ENCODE peak calls at places on chromosomes 3 and 15, in five cellular contexts. D is transverse colon, C is AG10803, L is choroid plexus epithelial cell, Y is NB4. R is an unnamed sample.
A peak's percentile ranks its signal among the peaks of the same experiment; 100 is the strongest.

GRCh38 chr3:77042892-77043291 is 3.0 kb downstream of the ROBO2 start:
- DNase-seq in D (no peak), C (no peak), L (peak; percentile 16), Y (no peak), R (no peak)

GRCh38 chr3:120608506-120608905 is 12.4 kb downstream of the NDUFB4 start:
- DNase-seq in D (no peak), C (no peak), L (no peak), Y (no peak), R (no peak)

GRCh38 chr3:146093928-146094327 is 67.1 kb downstream of the PLOD2 start:
- DNase-seq in D (no peak), C (peak; percentile 18), L (peak; percentile 66), Y (no peak), R (peak; percentile 38)

GRCh38 chr15:33292718-33293307 is 18.0 kb upstream of the RYR3 start:
- DNase-seq in D (peak; percentile 28), C (peak; percentile 50), L (peak; percentile 79), Y (peak; percentile 60), R (peak; percentile 56)

GRCh38 chr15:92394327-92395175 is 870 bp downstream of the ST8SIA2 start:
- DNase-seq in D (no peak), C (no peak), L (no peak), Y (no peak), R (no peak)

GRCh38 chr3:8709801-8710524 is 23.6 kb upstream of the CAV3 start:
- DNase-seq in D (no peak), C (no peak), L (no peak), Y (no peak), R (no peak)

GRCh38 chr15:55514414-55514850 is 6.4 kb upstream of the DNAAF4 start:
- DNase-seq in D (no peak), C (no peak), L (no peak), Y (no peak), R (no peak)

GRCh38 chr15:62958528-62958927 is 84.0 kb upstream of the TPM1 start:
- DNase-seq in D (no peak), C (peak; percentile 74), L (no peak), Y (no peak), R (peak; percentile 37)

GRCh38 chr15:88166330-88166993 is 90.1 kb downstream of the NTRK3 start:
- DNase-seq in D (no peak), C (no peak), L (peak; percentile 2), Y (peak; percentile 57), R (peak; percentile 29)

GRCh38 chr3:195270350-195271115 is 426 bp downstream of the XXYLT1 start:
- DNase-seq in D (peak; percentile 79), C (peak; percentile 25), L (peak; percentile 82), Y (peak; percentile 80), R (peak; percentile 68)

GRCh38 chr15:98651581-98652220 is 3.4 kb downstream of the IGF1R start:
- DNase-seq in D (no peak), C (no peak), L (peak; percentile 51), Y (peak; percentile 19), R (peak; percentile 64)

GRCh38 chr15:90091156-90091931 is 10.9 kb downstream of the IDH2 start:
- DNase-seq in D (no peak), C (no peak), L (no peak), Y (no peak), R (no peak)

GRCh38 chr15:61393949-61394348 is 164.8 kb upstream of the RORA start:
- DNase-seq in D (no peak), C (no peak), L (peak; percentile 24), Y (no peak), R (no peak)

GRCh38 chr3:18513091-18513490 is 88.0 kb upstream of the SATB1 start:
- DNase-seq in D (no peak), C (no peak), L (no peak), Y (no peak), R (no peak)

GRCh38 chr3:34183581-34184313 is 385.3 kb downstream of the PDCD6IP start:
- DNase-seq in D (no peak), C (no peak), L (no peak), Y (no peak), R (no peak)

GRCh38 chr3:11727207-11727606 is 83.5 kb upstream of the VGLL4 start:
- DNase-seq in D (no peak), C (peak; percentile 23), L (peak; percentile 33), Y (no peak), R (no peak)

GRCh38 chr3:158700559-158700958 is 28.1 kb upstream of the LXN start:
- DNase-seq in D (no peak), C (no peak), L (no peak), Y (no peak), R (peak; percentile 89)
- TF ChIP-seq CTCF in D (no peak), C (no peak), L (no peak), Y (no peak), R (no peak)

GRCh38 chr3:102089904-102090492 is 240.7 kb downstream of the NFKBIZ start:
- DNase-seq in D (peak; percentile 38), C (peak; percentile 54), L (peak; percentile 86), Y (no peak), R (peak; percentile 55)
- H3K4me3 ChIP-seq in D (no peak overlapping the region), C (no peak overlapping the region), L (no peak overlapping the region), Y (no peak overlapping the region), R (no peak overlapping the region)

GRCh38 chr15:84862214-84862975 is 22.1 kb upstream of the SLC28A1 start:
- DNase-seq in D (no peak), C (no peak), L (no peak), Y (no peak), R (no peak)
- TF ChIP-seq CTCF in D (no peak), C (peak; percentile 8), L (no peak), Y (no peak), R (no peak)

GRCh38 chr15:84599906-84600305 is 903 bp upstream of the ZSCAN2 start:
- DNase-seq in D (no peak), C (no peak), L (no peak), Y (no peak), R (no peak)
- H3K4me3 ChIP-seq in D (no peak overlapping the region), C (peak overlapping the region; percentile 44), L (no peak overlapping the region), Y (no peak overlapping the region), R (peak overlapping the region; percentile 51)

GRCh38 chr15:43883571-43883970 is 56.8 kb downstream of the WDR76 start:
- DNase-seq in D (no peak), C (no peak), L (no peak), Y (no peak), R (no peak)

GRCh38 chr15:43878466-43878865 is 51.7 kb downstream of the WDR76 start:
- DNase-seq in D (no peak), C (no peak), L (no peak), Y (no peak), R (no peak)

GRCh38 chr15:43880406-43881184 is 53.8 kb downstream of the WDR76 start:
- DNase-seq in D (no peak), C (peak; percentile 9), L (peak; percentile 17), Y (peak; percentile 15), R (peak; percentile 69)

GRCh38 chr15:43879386-43880355 is 52.9 kb downstream of the WDR76 start:
- DNase-seq in D (no peak), C (no peak), L (no peak), Y (no peak), R (no peak)

GRCh38 chr15:43881944-43882343 is 55.1 kb downstream of the WDR76 start:
- DNase-seq in D (no peak), C (no peak), L (peak; percentile 13), Y (no peak), R (no peak)
- TF ChIP-seq CTCF in D (no peak), C (peak; percentile 42), L (peak; percentile 67), Y (peak; percentile 49), R (peak; percentile 32)

GRCh38 chr15:38058596-38059075 is 124.2 kb downstream of the TMCO5A start:
- DNase-seq in D (no peak), C (no peak), L (peak; percentile 72), Y (no peak), R (no peak)

GRCh38 chr15:38062679-38063078 is 128.2 kb downstream of the TMCO5A start:
- DNase-seq in D (no peak), C (peak; percentile 65), L (no peak), Y (no peak), R (no peak)

GRCh38 chr15:38059665-38060064 is 125.2 kb downstream of the TMCO5A start:
- DNase-seq in D (no peak), C (no peak), L (peak; percentile 81), Y (no peak), R (no peak)

GRCh38 chr15:38065721-38066120 is 131.3 kb downstream of the TMCO5A start:
- DNase-seq in D (no peak), C (no peak), L (no peak), Y (no peak), R (no peak)

GRCh38 chr15:38061856-38062649 is 127.6 kb downstream of the TMCO5A start:
- DNase-seq in D (no peak), C (no peak), L (peak; percentile 39), Y (no peak), R (no peak)
- H3K4me3 ChIP-seq in D (no peak overlapping the region), C (no peak overlapping the region), L (no peak overlapping the region), Y (no peak overlapping the region), R (no peak overlapping the region)

DNA sequence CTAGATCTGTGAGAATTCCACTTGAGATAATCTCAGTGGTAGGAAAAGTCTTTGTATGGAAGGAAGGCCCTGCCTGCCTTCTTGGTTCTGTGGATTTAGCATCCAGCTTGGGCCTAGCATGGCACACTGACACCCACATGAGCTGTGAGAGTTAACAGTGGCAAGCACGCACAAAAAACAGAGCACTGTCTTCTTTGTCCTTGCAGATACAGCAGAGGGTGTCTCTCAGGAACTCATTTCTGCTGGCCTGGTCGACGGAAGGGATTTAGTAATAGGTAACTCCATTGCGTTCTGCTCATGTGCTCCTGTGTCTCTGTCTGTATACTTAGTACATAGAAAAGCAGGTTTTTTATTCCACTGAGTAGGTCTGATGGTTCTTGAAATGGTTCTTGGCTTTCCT is 14.4 kb upstream of the SLC22A13 start:
- DNase-seq in D (no peak), C (no peak), L (no peak), Y (no peak), R (no peak)
- TF ChIP-seq CTCF in D (no peak), C (no peak), L (no peak), Y (no peak), R (no peak)